ENCODE peak calls at places on chromosomes 4 and X, in eight cellular contexts. O, H, C, T, J, F, M and Z are unnamed samples.

GRCh38 chr4:8202108-8202507 is 3.0 kb downstream of the SH3TC1 start:
- DNase-seq in M (no peak), H (no peak), C (no peak), T (no peak), O (no peak), F (no peak), J (no peak), Z (no peak)

GRCh38 chrX:70970482-70970999 is 39.6 kb upstream of the SLC7A3 start:
- DNase-seq in J (no peak), O (peak; percentile 65), H (no peak), F (no peak), T (peak; percentile 22), M (peak; percentile 42), C (peak; percentile 12), Z (no peak)

GRCh38 chrX:69412661-69413060 is 91.5 kb upstream of the NALF2 start:
- DNase-seq in H (no peak), C (no peak), O (no peak), T (no peak), F (no peak), M (no peak), J (no peak), Z (no peak)

GRCh38 chrX:1321689-1322088 is 14.9 kb upstream of the IL3RA start:
- DNase-seq in M (no peak), J (no peak), F (no peak), T (no peak), C (no peak), H (no peak), O (no peak), Z (no peak)

GRCh38 chrX:132058050-132058449 is 34.9 kb downstream of the STK26 start:
- DNase-seq in T (no peak), M (no peak), O (no peak), H (no peak), F (no peak), C (no peak), J (no peak), Z (no peak)

GRCh38 chr4:132132433-132132832 is 1016.7 kb upstream of the PCDH10 start:
- DNase-seq in M (no peak), H (no peak), J (no peak), C (no peak), F (no peak), O (no peak), T (no peak), Z (no peak)

GRCh38 chr4:38044060-38044459 is 83.9 kb downstream of the PTTG2 start:
- DNase-seq in H (no peak), J (no peak), T (peak; percentile 17), M (no peak), O (no peak), F (no peak), C (no peak), Z (no peak)

GRCh38 chr4:1765409-1766335 is 27.4 kb upstream of the FGFR3 start:
- DNase-seq in C (no peak), J (no peak), O (no peak), M (no peak), H (no peak), F (peak; percentile 63), T (no peak), Z (no peak)

GRCh38 chrX:24019448-24019847 is 7.5 kb downstream of the KLHL15 start:
- DNase-seq in C (no peak), T (no peak), F (no peak), H (no peak), O (no peak), J (no peak), M (no peak), Z (no peak)

GRCh38 chrX:18944482-18944881 is 39.4 kb downstream of the PHKA2 start:
- DNase-seq in J (no peak), C (no peak), H (no peak), T (no peak), O (no peak), M (no peak), F (no peak), Z (no peak)

GRCh38 chr4:10582059-10582686 is 102.4 kb downstream of the CLNK start:
- DNase-seq in O (peak; percentile 78), M (peak; percentile 72), F (peak; percentile 46), J (no peak), C (peak; percentile 42), T (peak; percentile 55), H (no peak), Z (peak; percentile 10)

GRCh38 chrX:38939067-38939466 is 137.8 kb downstream of the MID1IP1 start:
- DNase-seq in T (no peak), M (no peak), F (no peak), H (no peak), J (peak; percentile 29), O (peak; percentile 36), C (no peak), Z (no peak)

GRCh38 chrX:10350221-10350620 is 193.4 kb downstream of the CLCN4 start:
- DNase-seq in O (no peak), C (no peak), J (no peak), M (no peak), H (no peak), T (no peak), F (no peak), Z (no peak)

GRCh38 chrX:134773041-134773440 is 114.8 kb upstream of the PLAC1 start:
- DNase-seq in F (no peak), H (no peak), C (no peak), M (no peak), T (no peak), J (no peak), O (no peak), Z (no peak)

GRCh38 chr4:186808635-186809018 is 85.0 kb upstream of the FAT1 start:
- DNase-seq in T (no peak), J (peak; percentile 75), H (no peak), C (peak; percentile 26), M (no peak), O (peak; percentile 76), F (no peak), Z (peak; percentile 78)

GRCh38 chr4:41594439-41594838 is 56.5 kb downstream of the LIMCH1 start:
- DNase-seq in O (peak; percentile 4), H (no peak), T (no peak), C (no peak), J (peak; percentile 30), M (no peak), F (no peak), Z (no peak)

GRCh38 chr4:123832173-123833026 is 435.8 kb downstream of the SPRY1 start:
- DNase-seq in T (no peak), O (peak; percentile 97), C (peak; percentile 76), F (no peak), M (no peak), H (peak; percentile 98), J (peak; percentile 30), Z (peak; percentile 99)

GRCh38 chr4:8820178-8821102 is 51.2 kb downstream of the HMX1 start:
- DNase-seq in T (no peak), J (no peak), C (no peak), O (no peak), F (no peak), H (no peak), M (no peak), Z (no peak)

GRCh38 chrX:136658151-136658550 is 10.2 kb downstream of the CD40LG start:
- DNase-seq in F (no peak), C (no peak), O (no peak), T (no peak), M (no peak), H (no peak), J (no peak), Z (no peak)

GRCh38 chr4:145740796-145741195 is 60.9 kb downstream of the C4orf51 start:
- DNase-seq in O (no peak), M (no peak), F (no peak), C (no peak), T (peak; percentile 27), H (no peak), J (no peak), Z (no peak)

GRCh38 chrX:10617964-10618342 is 2.4 kb downstream of the MID1 start:
- DNase-seq in T (peak; percentile 69), O (peak; percentile 49), F (no peak), J (no peak), H (no peak), C (peak; percentile 48), M (no peak), Z (no peak)